ENCODE peak calls at places on chromosomes 13 and 19, in six cellular contexts. K is activated T-helper 1 cell treated with anti-CD3 and anti-CD28 coated beads, Interleukin-12 subunit alpha, Interleukin-12 subunit beta, Interleukin-2, Interleukin-4 antibody, amounts not matched to agents 30 ng/mL and 10 ng/mL and 1 ng/mL, durations not matched to agents 14 hours and 24 hours and 36 hours; P is NCI-H2081 treated with DMSO at 0.1 percent for 48 hours; D is LHCN-M2; X is stimulated activated CD4-positive, alpha-beta T cell treated with anti-CD3 and anti-CD28 coated beads, Interleukin-4, amount 100 ng/mL, for 1 hour; U is ELR. V is an unnamed sample.
A peak's percentile ranks its signal among the peaks of the same experiment; 100 is the strongest.

GRCh38 chr19:50378863-50379236 is 2.6 kb downstream of the NR1H2 start:
- DNase-seq in X (no peak), K (no peak), U (no peak), P (no peak), D (no peak), V (no peak)

GRCh38 chr13:113742000-113742441 is 17.0 kb upstream of the TMEM255B start:
- DNase-seq in P (no peak), X (peak; percentile 24), U (peak; percentile 79), K (no peak), D (peak; percentile 82), V (peak; percentile 70)

GRCh38 chr19:56112313-56112709 is 8.8 kb downstream of the ZNF787 start:
- DNase-seq in P (no peak), U (no peak), X (no peak), D (no peak), K (no peak), V (no peak)

GRCh38 chr13:22499919-22500318 is 680.9 kb upstream of the SGCG start:
- DNase-seq in K (no peak), P (no peak), U (no peak), X (no peak), D (peak; percentile 6), V (no peak)

GRCh38 chr19:998064-998463 is 2.2 kb upstream of the GRIN3B start:
- DNase-seq in K (no peak), U (no peak), D (no peak), P (no peak), X (no peak), V (no peak)

GRCh38 chr13:114283581-114283980 is 2.2 kb downstream of the UPF3A start:
- DNase-seq in U (no peak), X (no peak), P (no peak), D (no peak), K (no peak), V (no peak)

GRCh38 chr19:6750062-6750461 is 10.6 kb downstream of the TRIP10 start:
- DNase-seq in D (no peak), X (no peak), U (no peak), K (no peak), P (no peak), V (no peak)

GRCh38 chr19:4083677-4084546 is 17.2 kb upstream of the ZBTB7A start:
- DNase-seq in X (no peak), U (no peak), P (no peak), K (peak; percentile 37), D (no peak), V (no peak)

GRCh38 chr13:112466132-112467025 is 90.2 kb downstream of the SPACA7 start:
- DNase-seq in K (no peak), D (no peak), U (no peak), P (no peak), X (no peak), V (no peak)

V was measured in RPMI7951.